ENCODE peak calls at places on chromosome 4, in four cellular contexts. D is smooth muscle cell of the brain vasculature; V is activated CD8-positive, alpha-beta T cell treated with anti-CD3 and anti-CD28 coated beads, Interleukin-2, amount 10 ng/mL, durations not matched to agents 7 days and 5 days; P is EH. N is an unnamed sample.

GRCh38 chr4:151407466-151408379 is 1.3 kb upstream of the FHIP1A start:
- DNase-seq in D (no peak), V (peak), P (peak), N (peak)

GRCh38 chr4:3291969-3292570 is 751 bp upstream of the RGS12 start:
- DNase-seq in D (no peak), V (peak), P (peak), N (peak)

GRCh38 chr4:107472265-107472948 is 247.6 kb downstream of the PAPSS1 start:
- DNase-seq in D (no peak), V (no peak), P (no peak), N (no peak)

GRCh38 chr4:167234388-167234881 is at the start of gene SPOCK3:
- DNase-seq in D (no peak), V (peak), P (peak), N (peak)

GRCh38 chr4:102598102-102598758 is 97.1 kb downstream of the NFKB1 start:
- DNase-seq in D (no peak), V (peak), P (peak), N (peak)

GRCh38 chr4:83109480-83110221 is 4.9 kb downstream of the PLAC8 start:
- DNase-seq in D (no peak), V (peak), P (peak), N (peak)

GRCh38 chr4:2913168-2913567 is 50.0 kb downstream of the NOP14 start:
- DNase-seq in D (no peak), V (no peak), P (no peak), N (no peak)

GRCh38 chr4:84985952-84986351 is 19.5 kb upstream of the WDFY3 start:
- DNase-seq in D (no peak), V (no peak), P (peak), N (no peak)

GRCh38 chr4:107252621-107253020 is 216.5 kb upstream of the DKK2 start:
- DNase-seq in D (no peak), V (no peak), P (no peak), N (no peak)

GRCh38 chr4:89836897-89837384 is at the start of gene SNCA:
- DNase-seq in D (no peak), V (peak), P (peak), N (peak)

GRCh38 chr4:32199639-32200038 is 1479.5 kb downstream of the PCDH7 start:
- DNase-seq in D (no peak), V (no peak), P (no peak), N (no peak)

GRCh38 chr4:101037938-101038413 is 309.4 kb downstream of the PPP3CA start:
- DNase-seq in D (no peak), V (peak), P (peak), N (peak)

GRCh38 chr4:16827762-16828724 is 70.4 kb downstream of the LDB2 start:
- DNase-seq in D (no peak), V (no peak), P (no peak), N (no peak)

GRCh38 chr4:183721207-183722081 is 62.4 kb downstream of the TRAPPC11 start:
- DNase-seq in D (no peak), V (peak), P (peak), N (peak)

GRCh38 chr4:54553001-54553400 is 104.8 kb upstream of the KIT start:
- DNase-seq in D (no peak), V (no peak), P (peak), N (no peak)

GRCh38 chr4:147943159-147943638 is 211.3 kb downstream of the ARHGAP10 start:
- DNase-seq in D (no peak), V (peak), P (no peak), N (peak)

GRCh38 chr4:178599521-178599920 is 1157.3 kb upstream of the AGA start:
- DNase-seq in D (no peak), V (no peak), P (no peak), N (no peak)

GRCh38 chr4:121253961-121254360 is 89.8 kb upstream of the TNIP3 start:
- DNase-seq in D (no peak), V (peak), P (no peak), N (peak)

GRCh38 chr4:7195546-7196282 is 3.4 kb downstream of the SORCS2 start:
- DNase-seq in D (no peak), V (no peak), P (no peak), N (no peak)

GRCh38 chr4:180234730-180235129 is 2008.5 kb upstream of the TENM3 start:
- DNase-seq in D (no peak), V (no peak), P (no peak), N (no peak)

GRCh38 chr4:185833055-185833598 is 21.1 kb upstream of the SORBS2 start:
- DNase-seq in D (no peak), V (no peak), P (peak), N (no peak)

GRCh38 chr4:169225812-169226211 is 44.9 kb downstream of the SH3RF1 start:
- DNase-seq in D (no peak), V (no peak), P (peak), N (no peak)

GRCh38 chr4:139281212-139281611 is 1.2 kb upstream of the MGARP start:
- DNase-seq in D (no peak), V (no peak), P (no peak), N (no peak)

GRCh38 chr4:124121511-124121934 is 591.0 kb downstream of the ANKRD50 start:
- DNase-seq in D (peak), V (no peak), P (peak), N (no peak)

GRCh38 chr4:103934178-103934789 is 214.5 kb upstream of the TACR3 start:
- DNase-seq in D (peak), V (peak), P (peak), N (peak)

GRCh38 chr4:77636902-77637301 is 31.3 kb downstream of the CXCL13 start:
- DNase-seq in D (peak), V (no peak), P (peak), N (no peak)

GRCh38 chr4:173257732-173258717 is 76.1 kb downstream of the HMGB2 start:
- DNase-seq in D (peak), V (peak), P (peak), N (peak)

GRCh38 chr4:183758006-183758734 is 99.1 kb downstream of the TRAPPC11 start:
- DNase-seq in D (no peak), V (no peak), P (no peak), N (no peak)

GRCh38 chr4:108115168-108115526 is 53.6 kb downstream of the LEF1 start:
- DNase-seq in D (no peak), V (no peak), P (no peak), N (no peak)

GRCh38 chr4:142416711-142417275 is 429.3 kb downstream of the INPP4B start:
- DNase-seq in D (no peak), V (no peak), P (peak), N (no peak)

GRCh38 chr4:110586137-110586850 is 36.6 kb downstream of the PITX2 start:
- DNase-seq in D (peak), V (no peak), P (peak), N (no peak)

GRCh38 chr4:150232029-150232428 is 153.8 kb downstream of the DCLK2 start:
- DNase-seq in D (no peak), V (no peak), P (peak), N (no peak)

GRCh38 chr4:73777612-73778011 is 37.2 kb downstream of the CXCL8 start:
- DNase-seq in D (no peak), V (no peak), P (peak), N (no peak)

GRCh38 chr4:136927172-136927571 is 605.1 kb downstream of the PCDH18 start:
- DNase-seq in D (no peak), V (no peak), P (no peak), N (no peak)

GRCh38 chr4:88599298-88599697 is 7.0 kb downstream of the HERC3 start:
- DNase-seq in D (no peak), V (no peak), P (peak), N (no peak)

GRCh38 chr4:25439913-25440477 is 62.9 kb downstream of the ANAPC4 start:
- DNase-seq in D (peak), V (peak), P (peak), N (peak)

GRCh38 chr4:48467891-48468290 is 15.3 kb upstream of the SLC10A4 start:
- DNase-seq in D (no peak), V (no peak), P (peak), N (no peak)

GRCh38 chr4:129455462-129455861 is 359.5 kb downstream of the C4orf33 start:
- DNase-seq in D (no peak), V (no peak), P (no peak), N (no peak)

GRCh38 chr4:58749206-58749605 is 1639.0 kb upstream of the IGFBP7 start:
- DNase-seq in D (no peak), V (no peak), P (no peak), N (no peak)

N was measured in immature natural killer cell.